ENCODE peak calls at places on chromosome 16, in six cellular contexts. Y is HFF-Myc, N is heart right ventricle, X is activated B cell treated with CpG ODN at 0.5 μM for 24 hours, O is breast epithelium, K is GM20000. Q is an unnamed sample.

GRCh38 chr16:35364263-35364662 is 1904.9 kb downstream of the TP53TG3F start:
- DNase-seq in Y (no peak), N (no peak), X (no peak), O (no peak), K (no peak), Q (no peak)

GRCh38 chr16:52436646-52437645 is 110.0 kb downstream of the TOX3 start:
- DNase-seq in Y (no peak), N (no peak), X (no peak), O (no peak), K (no peak), Q (no peak)

GRCh38 chr16:22977294-22977697 is 163.3 kb downstream of the HS3ST2 start:
- DNase-seq in Y (no peak), N (no peak), X (no peak), O (no peak), K (no peak), Q (no peak)

GRCh38 chr16:87968541-87968940 is 17.3 kb downstream of the BANP start:
- DNase-seq in Y (no peak), N (no peak), X (no peak), O (no peak), K (no peak), Q (no peak)

GRCh38 chr16:30395992-30396560 is 856 bp downstream of the ZNF48 start:
- DNase-seq in Y (no peak), N (no peak), X (no peak), O (no peak), K (no peak), Q (no peak)

GRCh38 chr16:90004577-90004976 is 14.7 kb downstream of the DBNDD1 start:
- DNase-seq in Y (no peak), N (no peak), X (no peak), O (no peak), K (no peak), Q (no peak)

GRCh38 chr16:68146583-68146982 is 61.4 kb downstream of the NFATC3 start:
- DNase-seq in Y (peak), N (no peak), X (no peak), O (no peak), K (no peak), Q (no peak)

GRCh38 chr16:55532227-55532626 is 23.4 kb downstream of the LPCAT2 start:
- DNase-seq in Y (no peak), N (no peak), X (no peak), O (no peak), K (no peak), Q (no peak)

GRCh38 chr16:23274968-23275367 is 27.1 kb upstream of the SCNN1B start:
- DNase-seq in Y (no peak), N (no peak), X (no peak), O (no peak), K (no peak), Q (no peak)

GRCh38 chr16:27382187-27382855 is 19.7 kb upstream of the IL21R start:
- DNase-seq in Y (no peak), N (no peak), X (no peak), O (no peak), K (no peak), Q (peak)

GRCh38 chr16:49504626-49505025 is 131.0 kb downstream of the C16orf78 start:
- DNase-seq in Y (no peak), N (no peak), X (no peak), O (no peak), K (no peak), Q (no peak)

GRCh38 chr16:57134982-57135381 is 42.6 kb downstream of the CPNE2 start:
- DNase-seq in Y (no peak), N (no peak), X (no peak), O (no peak), K (no peak), Q (no peak)

GRCh38 chr16:83329466-83329865 is 478.3 kb upstream of the HSBP1 start:
- DNase-seq in Y (no peak), N (no peak), X (no peak), O (no peak), K (no peak), Q (no peak)

GRCh38 chr16:15970743-15971434 is 21.5 kb downstream of the ABCC1 start:
- DNase-seq in Y (no peak), N (no peak), X (no peak), O (no peak), K (no peak), Q (no peak)
- TF ChIP-seq CTCF in Y (no peak), N (no peak), X (no peak), O (no peak), K (no peak), Q (no peak)

DNA sequence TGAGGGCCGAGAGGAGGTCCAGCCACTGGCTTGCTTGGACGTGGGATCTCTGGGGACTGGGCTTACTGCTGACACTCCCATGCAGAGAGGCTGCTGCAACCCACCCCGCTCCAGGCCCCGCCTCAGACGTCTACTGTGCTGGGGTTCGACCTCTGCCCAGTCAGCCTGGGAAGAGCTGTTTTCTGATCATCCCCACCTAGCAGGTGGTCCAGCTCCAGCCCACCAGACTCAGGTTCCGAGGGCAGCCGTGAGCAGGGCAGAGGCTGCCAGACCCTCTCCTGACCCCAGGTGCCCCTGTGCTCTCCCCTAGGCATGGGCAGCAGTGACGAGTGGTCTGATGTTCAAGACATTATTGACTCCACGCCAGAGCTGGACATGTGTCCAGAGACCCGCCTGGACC is 23.4 kb downstream of the NME3 start:
- DNase-seq in Y (no peak), N (no peak), X (no peak), O (no peak), K (no peak), Q (no peak)
- TF ChIP-seq CTCF in Y (no peak), N (no peak), X (no peak), O (no peak), K (no peak), Q (no peak)

GRCh38 chr16:54034684-54035083 is 251.9 kb downstream of the IRX3 start:
- DNase-seq in Y (no peak), N (no peak), X (no peak), O (no peak), K (no peak), Q (no peak)

GRCh38 chr16:54040975-54041374 is 245.6 kb downstream of the IRX3 start:
- DNase-seq in Y (no peak), N (no peak), X (no peak), O (no peak), K (no peak), Q (no peak)

DNA sequence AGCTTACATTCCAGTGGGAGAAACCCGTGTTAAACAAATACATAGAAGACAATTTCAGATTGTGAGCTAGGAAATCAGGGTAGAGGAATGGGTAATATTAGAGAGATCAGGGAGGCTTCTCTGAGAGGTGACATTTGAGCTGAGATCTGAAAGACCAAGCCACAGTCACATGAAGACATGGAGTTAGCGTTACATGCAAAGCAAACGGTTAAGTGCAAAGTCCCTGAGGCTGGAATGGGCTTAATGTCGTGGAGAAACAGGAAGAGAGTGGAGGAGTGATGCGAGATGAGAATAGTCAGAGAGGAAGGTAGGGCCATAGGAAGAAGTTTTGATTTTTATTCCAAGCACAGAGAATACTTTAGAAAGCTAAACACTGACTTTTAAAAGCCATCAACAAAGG is 246.1 kb downstream of the IRX3 start:
- DNase-seq in Y (no peak), N (no peak), X (no peak), O (no peak), K (no peak), Q (no peak)
- TF ChIP-seq CTCF in Y (no peak), N (no peak), X (no peak), O (no peak), K (no peak), Q (no peak)

GRCh38 chr16:12390644-12391043 is 413.0 kb downstream of the CPPED1 start:
- DNase-seq in Y (no peak), N (no peak), X (no peak), O (no peak), K (no peak), Q (no peak)

GRCh38 chr16:12395266-12395665 is 408.4 kb downstream of the CPPED1 start:
- DNase-seq in Y (no peak), N (no peak), X (no peak), O (no peak), K (no peak), Q (no peak)

GRCh38 chr16:12392585-12393089 is 411.1 kb downstream of the CPPED1 start:
- DNase-seq in Y (no peak), N (no peak), X (no peak), O (no peak), K (no peak), Q (no peak)

GRCh38 chr16:12391974-12392373 is 411.7 kb downstream of the CPPED1 start:
- DNase-seq in Y (no peak), N (no peak), X (no peak), O (no peak), K (no peak), Q (no peak)

GRCh38 chr16:12393208-12393607 is 410.5 kb downstream of the CPPED1 start:
- DNase-seq in Y (no peak), N (no peak), X (no peak), O (no peak), K (no peak), Q (no peak)
- TF ChIP-seq CTCF in Y (no peak), N (no peak), X (no peak), O (no peak), K (no peak), Q (no peak)

GRCh38 chr16:73065617-73066313 is 17.8 kb upstream of the ZFHX3 start:
- DNase-seq in Y (no peak), N (peak), X (no peak), O (no peak), K (no peak), Q (peak)
- TF ChIP-seq CTCF in Y (no peak), N (no peak), X (no peak), O (no peak), K (no peak), Q (no peak)

DNA sequence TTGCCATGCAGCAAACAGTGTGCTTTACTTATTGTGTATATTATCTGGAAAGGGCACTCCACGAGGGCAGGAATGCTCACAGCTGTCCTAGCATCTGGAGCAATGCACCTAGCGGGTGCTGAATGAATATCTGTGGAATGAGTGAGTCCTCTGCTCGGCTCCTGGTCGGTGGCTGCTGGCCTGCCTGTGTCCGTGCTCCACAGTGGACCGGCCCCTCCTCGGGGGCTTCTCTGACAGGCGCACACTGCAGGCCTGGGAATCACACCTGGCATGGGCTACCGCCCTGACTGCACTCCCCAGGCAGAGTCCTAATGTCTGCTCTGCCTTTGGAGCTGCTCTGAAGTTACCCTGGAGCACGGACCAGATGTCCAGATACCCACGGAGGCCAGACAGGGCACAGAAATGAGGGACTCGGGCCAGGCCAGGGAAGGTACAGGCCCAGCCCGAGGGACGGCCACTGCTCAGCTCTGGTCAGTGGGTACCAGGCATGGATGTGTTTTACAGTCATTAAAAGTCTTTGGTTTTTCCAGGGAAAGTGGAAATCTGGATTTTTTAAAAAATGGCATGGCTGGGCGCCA is 21.1 kb upstream of the AKTIP start:
- DNase-seq in Y (no peak), N (no peak), X (no peak), O (no peak), K (no peak), Q (no peak)
- TF ChIP-seq CTCF in Y (no peak), N (no peak), X (no peak), O (no peak), K (no peak), Q (no peak)

GRCh38 chr16:86513471-86514277 is 3.3 kb downstream of the FOXF1 start:
- DNase-seq in Y (no peak), N (no peak), X (no peak), O (no peak), K (no peak), Q (no peak)

GRCh38 chr16:86511317-86512161 is 1.2 kb downstream of the FOXF1 start:
- DNase-seq in Y (no peak), N (no peak), X (no peak), O (no peak), K (no peak), Q (no peak)

GRCh38 chr16:86514656-86515376 is 4.5 kb downstream of the FOXF1 start:
- DNase-seq in Y (no peak), N (no peak), X (no peak), O (no peak), K (no peak), Q (no peak)

GRCh38 chr16:86512301-86512859 is 2.1 kb downstream of the FOXF1 start:
- DNase-seq in Y (no peak), N (no peak), X (no peak), O (no peak), K (no peak), Q (no peak)

GRCh38 chr16:86512860-86513470 is 2.6 kb downstream of the FOXF1 start:
- DNase-seq in Y (no peak), N (no peak), X (no peak), O (no peak), K (no peak), Q (no peak)
- TF ChIP-seq CTCF in Y (no peak), N (no peak), X (no peak), O (no peak), K (no peak), Q (no peak)

DNA sequence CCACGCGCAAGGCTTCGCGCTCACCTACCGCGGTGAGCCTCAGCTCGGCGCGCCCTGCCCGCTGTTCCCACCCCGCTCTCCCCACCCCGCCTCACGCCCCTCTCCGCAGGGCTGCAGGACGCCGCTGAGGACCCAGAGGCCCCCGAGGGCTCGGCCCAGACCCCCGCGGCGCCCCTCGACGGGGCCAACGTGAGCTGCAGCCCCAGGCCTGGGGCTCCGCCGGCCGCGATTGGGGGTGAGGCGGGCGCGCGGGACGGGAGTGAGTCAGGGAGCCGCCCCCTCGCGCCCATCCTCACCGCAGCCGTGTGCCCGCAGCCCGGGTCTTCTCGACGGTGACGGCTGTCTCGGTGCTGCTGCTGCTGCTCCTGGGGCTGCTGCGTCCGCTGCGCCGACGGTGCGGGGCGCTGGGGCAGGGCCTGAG is 1.9 kb upstream of the PAQR4 start:
- DNase-seq in Y (no peak), N (no peak), X (no peak), O (no peak), K (no peak), Q (no peak)
- TF ChIP-seq CTCF in Y (no peak), N (peak), X (no peak), O (no peak), K (no peak), Q (no peak)

GRCh38 chr16:77946834-77947233 is 75.5 kb upstream of the CLEC3A start:
- DNase-seq in Y (no peak), N (no peak), X (no peak), O (no peak), K (no peak), Q (no peak)

GRCh38 chr16:77956231-77956630 is 66.1 kb upstream of the CLEC3A start:
- DNase-seq in Y (no peak), N (no peak), X (no peak), O (no peak), K (no peak), Q (no peak)

GRCh38 chr16:77955127-77955526 is 67.2 kb upstream of the CLEC3A start:
- DNase-seq in Y (no peak), N (no peak), X (no peak), O (no peak), K (no peak), Q (no peak)

GRCh38 chr16:77949445-77949844 is 72.9 kb upstream of the CLEC3A start:
- DNase-seq in Y (no peak), N (no peak), X (no peak), O (no peak), K (no peak), Q (no peak)

GRCh38 chr16:77951788-77952187 is 70.6 kb upstream of the CLEC3A start:
- DNase-seq in Y (no peak), N (no peak), X (no peak), O (no peak), K (peak), Q (no peak)
- TF ChIP-seq CTCF in Y (no peak), N (peak), X (no peak), O (no peak), K (no peak), Q (no peak)

GRCh38 chr16:4059969-4060368 is 56.3 kb downstream of the ADCY9 start:
- DNase-seq in Y (no peak), N (no peak), X (no peak), O (no peak), K (no peak), Q (no peak)
- TF ChIP-seq CTCF in Y (no peak), N (no peak), X (no peak), O (no peak), K (no peak), Q (no peak)